ENCODE peak calls at places on chromosomes 1 and 21, in seven cellular contexts. Z is GM12864, J is fibroblast of pulmonary artery, D is AG04449, W is lower leg skin, G is esophagus squamous epithelium, O is pancreas. H is an unnamed sample.

GRCh38 chr1:88333301-88333700 is 350.8 kb upstream of the PKN2 start:
- DNase-seq in Z (no peak), J (no peak), D (no peak), W (no peak), G (no peak), O (no peak), H (no peak)

GRCh38 chr1:171081220-171081993 is 9.3 kb upstream of the FMO3 start:
- DNase-seq in Z (no peak), J (peak), D (peak), W (no peak), G (no peak), O (no peak), H (peak)

GRCh38 chr1:154351363-154352068 is 26.2 kb downstream of the ATP8B2 start:
- DNase-seq in Z (no peak), J (no peak), D (no peak), W (no peak), G (no peak), O (peak), H (no peak)

GRCh38 chr1:21149430-21149861 is 27.3 kb downstream of the EIF4G3 start:
- DNase-seq in Z (no peak), J (peak), D (no peak), W (no peak), G (no peak), O (peak), H (peak)

GRCh38 chr1:17502326-17502778 is 37.1 kb upstream of the ARHGEF10L start:
- DNase-seq in Z (peak), J (peak), D (peak), W (peak), G (no peak), O (peak), H (peak)

GRCh38 chr1:26701995-26702679 is 6.3 kb downstream of the ARID1A start:
- DNase-seq in Z (no peak), J (no peak), D (no peak), W (no peak), G (no peak), O (no peak), H (no peak)

GRCh38 chr21:45963225-45963555 is 18.4 kb upstream of the COL6A1 start:
- DNase-seq in Z (no peak), J (no peak), D (no peak), W (no peak), G (no peak), O (no peak), H (no peak)

GRCh38 chr1:94783342-94784264 is 36.6 kb upstream of the SLC44A3 start:
- DNase-seq in Z (no peak), J (peak), D (peak), W (peak), G (no peak), O (peak), H (no peak)

GRCh38 chr1:210233216-210233494 is 559 bp downstream of the SERTAD4 start:
- DNase-seq in Z (no peak), J (no peak), D (no peak), W (no peak), G (no peak), O (peak), H (no peak)

GRCh38 chr1:154213274-154213673 is 7.1 kb upstream of the CFAP141 start:
- DNase-seq in Z (no peak), J (no peak), D (no peak), W (no peak), G (no peak), O (no peak), H (no peak)

GRCh38 chr21:38980416-38981319 is 174.9 kb downstream of the ETS2 start:
- DNase-seq in Z (no peak), J (no peak), D (no peak), W (no peak), G (no peak), O (no peak), H (no peak)

GRCh38 chr1:223429313-223429731 is 36.1 kb downstream of the CCDC185 start:
- DNase-seq in Z (no peak), J (no peak), D (no peak), W (no peak), G (no peak), O (no peak), H (no peak)

GRCh38 chr1:180366386-180367068 is 135.8 kb downstream of the ACBD6 start:
- DNase-seq in Z (no peak), J (peak), D (no peak), W (no peak), G (no peak), O (no peak), H (no peak)

GRCh38 chr1:174114788-174115448 is 44.4 kb upstream of the RABGAP1L start:
- DNase-seq in Z (no peak), J (peak), D (no peak), W (no peak), G (no peak), O (no peak), H (peak)

GRCh38 chr21:17454315-17455027 is 58.4 kb upstream of the CXADR start:
- DNase-seq in Z (no peak), J (peak), D (peak), W (peak), G (no peak), O (peak), H (peak)

GRCh38 chr1:18530567-18531502 is 50.1 kb downstream of the KLHDC7A start:
- DNase-seq in Z (no peak), J (no peak), D (no peak), W (peak), G (no peak), O (no peak), H (no peak)

GRCh38 chr1:84719477-84720274 is 29.4 kb upstream of the SSX2IP start:
- DNase-seq in Z (no peak), J (no peak), D (no peak), W (no peak), G (no peak), O (no peak), H (no peak)

DNA sequence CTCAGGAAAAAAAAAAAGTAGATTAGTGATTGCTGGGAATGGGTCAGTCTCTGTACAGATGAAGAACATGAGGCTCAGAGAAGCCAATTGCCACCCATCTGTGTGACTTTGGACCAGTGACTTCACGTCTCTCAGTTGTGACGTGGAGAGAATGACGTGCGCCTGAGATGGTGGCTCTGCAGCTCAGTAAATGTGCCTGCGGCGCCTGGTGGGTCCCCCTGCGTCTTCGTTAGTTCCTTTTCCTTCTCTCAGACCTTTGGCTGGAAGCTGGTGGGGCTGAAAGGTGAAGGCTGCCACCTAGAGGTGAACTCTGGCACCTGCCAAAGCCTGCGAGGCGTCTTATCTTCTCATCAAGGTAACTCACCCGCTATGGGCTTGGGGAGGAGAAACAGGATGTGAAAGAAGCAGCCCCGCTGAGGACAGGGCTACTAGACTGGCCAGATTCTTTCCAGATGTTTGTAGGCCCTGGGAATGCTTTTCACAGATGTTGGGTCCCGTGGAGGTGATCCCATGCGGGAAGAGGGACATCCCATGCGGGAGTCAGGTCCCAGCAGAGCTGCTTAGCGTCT is 8.7 kb upstream of the E2F2 start:
- DNase-seq in Z (peak), J (peak), D (no peak), W (peak), G (peak), O (peak), H (peak)
- H3K4me3 ChIP-seq in Z (no peak), J (peak), D (peak), W (no peak), G (peak), O (peak), H (no peak)

DNA sequence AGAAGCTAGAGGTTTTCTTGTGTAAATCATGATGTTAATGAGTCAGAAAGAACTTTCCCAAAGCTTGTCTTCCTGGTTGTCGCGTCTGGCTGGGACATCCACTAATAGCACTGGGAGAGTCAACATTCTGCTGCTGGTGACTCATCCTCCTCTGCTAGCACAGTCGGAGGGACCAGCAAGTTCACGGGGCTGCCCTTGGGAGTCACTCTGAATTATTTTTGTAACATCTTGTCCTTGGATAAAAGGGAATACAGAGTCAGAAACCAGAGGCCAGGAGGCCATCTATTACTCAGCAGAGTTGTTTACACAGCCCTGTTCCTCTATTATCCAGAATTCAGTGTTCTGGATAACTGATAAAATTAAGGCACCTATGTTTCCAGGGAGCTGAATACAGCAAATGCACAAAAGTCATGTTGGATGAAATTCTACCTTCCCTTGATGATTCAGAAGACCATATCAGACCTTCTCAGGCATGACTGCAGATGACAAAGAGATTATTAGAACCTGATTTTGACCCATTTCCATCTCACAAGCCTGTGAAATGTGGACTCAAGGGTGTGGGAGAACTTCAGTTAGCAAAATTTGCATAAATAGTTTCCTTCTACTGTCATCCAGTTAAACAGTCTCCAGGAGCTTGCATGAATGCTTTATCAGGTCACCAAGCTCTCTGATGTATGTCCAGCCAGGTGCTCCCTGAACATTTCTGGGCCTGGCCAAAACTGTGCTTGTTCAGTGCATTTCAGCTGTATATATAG is 68.1 kb downstream of the JAK1 start:
- DNase-seq in Z (no peak), J (peak), D (peak), W (peak), G (peak), O (peak), H (peak)
- H3K4me3 ChIP-seq in Z (no peak), J (no peak), D (no peak), W (no peak), G (peak), O (no peak), H (no peak)

GRCh38 chr1:228464487-228464983 is 22.6 kb upstream of the RNF187 start:
- DNase-seq in Z (peak), J (peak), D (no peak), W (peak), G (peak), O (no peak), H (no peak)

GRCh38 chr1:228463009-228463558 is 24.1 kb upstream of the RNF187 start:
- DNase-seq in Z (no peak), J (no peak), D (no peak), W (no peak), G (no peak), O (no peak), H (no peak)

GRCh38 chr1:228462560-228462959 is 24.6 kb upstream of the RNF187 start:
- DNase-seq in Z (no peak), J (no peak), D (no peak), W (no peak), G (no peak), O (no peak), H (no peak)

GRCh38 chr1:228465134-228465533 is 22.0 kb upstream of the RNF187 start:
- DNase-seq in Z (no peak), J (no peak), D (no peak), W (peak), G (no peak), O (no peak), H (no peak)

DNA sequence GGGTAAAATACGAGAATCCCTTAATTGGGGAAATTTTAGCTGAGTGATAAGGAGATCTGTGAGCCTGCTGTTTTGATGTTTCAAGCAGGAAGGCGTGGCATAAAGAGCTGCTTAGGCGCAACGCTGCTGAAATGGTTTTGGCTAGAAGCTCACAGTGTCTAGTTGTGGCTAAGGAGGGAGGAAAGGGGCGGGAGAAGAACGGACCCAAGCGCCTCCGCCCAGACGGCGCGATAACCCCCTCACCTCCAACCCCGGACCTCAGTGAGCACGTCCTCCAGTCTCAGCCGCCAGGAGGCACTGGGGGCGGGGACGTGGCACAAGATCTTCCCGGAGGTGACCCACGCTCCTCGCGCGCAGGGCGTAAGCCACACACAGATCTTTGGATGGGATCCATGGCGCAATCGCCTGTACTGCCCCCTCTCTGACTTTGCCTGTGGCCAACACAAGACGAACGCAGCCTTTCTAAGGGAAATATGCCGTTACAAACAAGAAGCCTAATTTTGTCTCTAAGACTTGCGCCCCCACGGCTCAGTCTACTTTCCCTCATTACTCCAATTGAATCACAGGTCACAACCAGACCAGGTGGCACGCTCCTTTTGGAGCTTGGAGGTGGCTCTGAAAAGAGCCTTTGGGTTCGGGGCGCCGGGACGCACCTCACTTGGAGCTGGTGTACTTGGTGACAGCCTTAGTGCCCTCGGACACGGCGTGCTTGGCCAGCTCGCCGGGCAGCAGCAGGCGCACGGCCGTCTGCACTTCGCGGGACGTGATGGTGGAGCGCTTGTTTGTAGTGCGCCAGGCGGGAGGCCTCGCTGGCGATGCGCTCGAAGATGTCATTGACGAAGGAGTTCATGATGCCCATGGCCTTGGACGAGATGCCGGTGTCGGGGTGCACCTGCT is 23.4 kb upstream of the RNF187 start:
- DNase-seq in Z (peak), J (peak), D (no peak), W (peak), G (no peak), O (no peak), H (no peak)
- H3K4me3 ChIP-seq in Z (peak), J (peak), D (peak), W (no peak), G (peak), O (peak), H (peak)

DNA sequence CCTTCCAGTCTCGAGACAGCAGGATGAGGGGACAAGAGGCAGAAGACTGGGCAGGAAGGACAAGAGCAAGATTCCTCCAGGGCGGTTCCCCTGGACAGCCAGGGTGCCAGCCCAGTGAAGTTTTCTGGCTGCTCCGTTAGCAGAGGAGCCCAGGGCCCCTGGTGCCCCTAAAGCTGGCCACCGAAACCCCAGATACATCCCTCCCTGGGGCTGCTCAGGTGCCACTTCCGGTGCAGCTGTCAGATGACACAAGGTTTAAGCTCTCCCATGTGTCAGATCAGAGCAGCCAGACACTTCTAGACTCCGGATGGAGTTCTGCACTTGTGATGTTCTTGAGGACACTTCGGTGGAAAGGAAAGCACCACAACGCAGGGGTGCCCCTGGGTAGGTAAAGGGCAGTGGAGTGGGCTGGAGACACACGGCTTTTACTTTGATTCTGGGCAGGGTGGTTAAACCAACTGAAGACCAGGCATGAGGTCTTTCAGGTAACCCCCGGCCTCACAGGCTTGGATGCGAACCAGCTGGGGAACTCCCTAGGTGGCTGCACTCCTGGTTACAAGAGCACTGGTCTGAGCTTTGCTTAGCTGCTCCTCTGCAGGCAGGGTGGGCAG is 85.7 kb downstream of the ITPKB start:
- DNase-seq in Z (no peak), J (no peak), D (no peak), W (no peak), G (no peak), O (no peak), H (no peak)
- H3K4me3 ChIP-seq in Z (peak), J (no peak), D (no peak), W (no peak), G (no peak), O (no peak), H (no peak)

GRCh38 chr1:45623972-45624371 is at the start of gene CCDC17:
- DNase-seq in Z (no peak), J (no peak), D (no peak), W (no peak), G (no peak), O (no peak), H (no peak)
- H3K4me3 ChIP-seq in Z (no peak), J (no peak), D (no peak), W (no peak), G (peak), O (no peak), H (no peak)

GRCh38 chr1:220734571-220735326 is 13.4 kb upstream of the MTARC2 start:
- DNase-seq in Z (no peak), J (peak), D (peak), W (no peak), G (no peak), O (no peak), H (peak)
- H3K4me3 ChIP-seq in Z (no peak), J (no peak), D (no peak), W (no peak), G (no peak), O (no peak), H (no peak)

GRCh38 chr1:1352784-1353388 is 3.7 kb upstream of the DVL1 start:
- DNase-seq in Z (no peak), J (no peak), D (no peak), W (no peak), G (no peak), O (no peak), H (no peak)

GRCh38 chr1:1355376-1355775 is 3.0 kb downstream of the MXRA8 start:
- DNase-seq in Z (no peak), J (no peak), D (no peak), W (no peak), G (no peak), O (peak), H (no peak)

GRCh38 chr1:1356166-1356795 is 2.1 kb downstream of the MXRA8 start:
- DNase-seq in Z (no peak), J (no peak), D (no peak), W (no peak), G (no peak), O (peak), H (no peak)

GRCh38 chr1:1353389-1354151 is 4.4 kb upstream of the DVL1 start:
- DNase-seq in Z (no peak), J (no peak), D (no peak), W (no peak), G (no peak), O (no peak), H (no peak)

GRCh38 chr1:1354271-1355247 is 3.8 kb downstream of the MXRA8 start:
- DNase-seq in Z (no peak), J (no peak), D (no peak), W (no peak), G (no peak), O (peak), H (no peak)
- H3K4me3 ChIP-seq in Z (no peak), J (no peak), D (peak), W (no peak), G (peak), O (no peak), H (no peak)

GRCh38 chr1:38578444-38578951 is 281.1 kb downstream of the RRAGC start:
- DNase-seq in Z (no peak), J (no peak), D (no peak), W (peak), G (no peak), O (no peak), H (no peak)

GRCh38 chr1:38577385-38577784 is 282.2 kb downstream of the RRAGC start:
- DNase-seq in Z (no peak), J (no peak), D (no peak), W (peak), G (no peak), O (no peak), H (no peak)

GRCh38 chr1:38580591-38580990 is 279.0 kb downstream of the RRAGC start:
- DNase-seq in Z (no peak), J (no peak), D (no peak), W (peak), G (no peak), O (no peak), H (no peak)

GRCh38 chr1:38577937-38578443 is 281.6 kb downstream of the RRAGC start:
- DNase-seq in Z (no peak), J (no peak), D (no peak), W (peak), G (no peak), O (no peak), H (no peak)

GRCh38 chr1:38579056-38579455 is 280.5 kb downstream of the RRAGC start:
- DNase-seq in Z (no peak), J (no peak), D (no peak), W (peak), G (no peak), O (no peak), H (no peak)
- H3K4me3 ChIP-seq in Z (no peak), J (no peak), D (no peak), W (no peak), G (no peak), O (no peak), H (no peak)

GRCh38 chr1:165632491-165632890 is 1.5 kb downstream of the MGST3 start:
- DNase-seq in Z (no peak), J (peak), D (no peak), W (no peak), G (no peak), O (no peak), H (no peak)
- H3K4me3 ChIP-seq in Z (no peak), J (peak), D (peak), W (peak), G (peak), O (peak), H (peak)

H was measured in HFF-Myc.